ENCODE peak calls at places on chromosomes 16 and 17, in five cellular contexts. L is GM19239, Y is NCI-H1436, C is EH, S is kidney glomerular epithelial cell. W is an unnamed sample.

GRCh38 chr16:783404-784161 is 4.6 kb downstream of the RPUSD1 start:
- DNase-seq in L (no peak), Y (no peak), C (no peak), S (no peak), W (no peak)

GRCh38 chr17:75638893-75639292 is 5.7 kb downstream of the SMIM5 start:
- DNase-seq in L (no peak), Y (no peak), C (no peak), S (no peak), W (no peak)

GRCh38 chr17:78896091-78896833 is 6.7 kb downstream of the CEP295NL start:
- DNase-seq in L (no peak), Y (no peak), C (no peak), S (no peak), W (no peak)

GRCh38 chr17:8820311-8821010 is 21.3 kb upstream of the MFSD6L start:
- DNase-seq in L (no peak), Y (no peak), C (no peak), S (no peak), W (peak; percentile 19)

GRCh38 chr16:3503513-3503912 is 2.7 kb downstream of the CLUAP1 start:
- DNase-seq in L (no peak), Y (no peak), C (no peak), S (no peak), W (no peak)

GRCh38 chr17:80937501-80938356 is 53.9 kb upstream of the CHMP6 start:
- DNase-seq in L (no peak), Y (no peak), C (no peak), S (no peak), W (no peak)

GRCh38 chr17:61251939-61252865 is 147.4 kb upstream of the TBX2 start:
- DNase-seq in L (peak; percentile 18), Y (no peak), C (peak; percentile 99), S (no peak), W (peak; percentile 97)

GRCh38 chr17:30323895-30324319 is 9.9 kb downstream of the TMIGD1 start:
- DNase-seq in L (peak; percentile 12), Y (no peak), C (peak; percentile 74), S (no peak), W (peak; percentile 49)

GRCh38 chr16:81696959-81697293 is 82.2 kb upstream of the PLCG2 start:
- DNase-seq in L (no peak), Y (no peak), C (no peak), S (no peak), W (no peak)

GRCh38 chr16:20325005-20325404 is 2.3 kb downstream of the GP2 start:
- DNase-seq in L (no peak), Y (no peak), C (no peak), S (no peak), W (no peak)

GRCh38 chr16:11076259-11077018 is 132.1 kb downstream of the CLEC16A start:
- DNase-seq in L (peak; percentile 75), Y (no peak), C (no peak), S (no peak), W (no peak)

GRCh38 chr16:54282202-54282922 is 4.2 kb downstream of the IRX3 start:
- DNase-seq in L (no peak), Y (no peak), C (peak; percentile 45), S (no peak), W (no peak)